ENCODE peak calls at places on chromosomes 5 and 9, in ten cellular contexts. A, U, E, C, G, M, L, N, H and I are unnamed samples.

GRCh38 chr5:4028384-4028783 is 432.8 kb downstream of the IRX1 start:
- DNase-seq in A (no peak), U (no peak), E (no peak), C (no peak), G (no peak), M (no peak), L (no peak), N (no peak), H (no peak), I (no peak)

GRCh38 chr9:124602204-124602603 is 95.0 kb upstream of the NR5A1 start:
- DNase-seq in A (no peak), U (peak; percentile 7), E (no peak), C (peak; percentile 58), G (no peak), M (no peak), L (peak; percentile 40), N (no peak), H (no peak), I (no peak)

GRCh38 chr5:137448868-137449267 is 50.3 kb downstream of the SPOCK1 start:
- DNase-seq in A (no peak), U (no peak), E (no peak), C (no peak), G (no peak), M (no peak), L (no peak), N (no peak), H (no peak), I (no peak)

GRCh38 chr5:88675758-88676636 is 207.0 kb downstream of the MEF2C start:
- DNase-seq in A (peak; percentile 50), U (peak; percentile 37), E (peak; percentile 96), C (no peak), G (no peak), M (no peak), L (no peak), N (peak; percentile 34), H (no peak), I (peak; percentile 18)

GRCh38 chr5:175464414-175465233 is 13.7 kb upstream of the SFXN1 start:
- DNase-seq in A (peak; percentile 67), U (peak; percentile 55), E (no peak), C (peak; percentile 40), G (peak; percentile 51), M (no peak), L (no peak), N (peak; percentile 41), H (peak; percentile 63), I (no peak)

GRCh38 chr9:95495529-95495928 is 21.2 kb downstream of the PTCH1 start:
- DNase-seq in A (no peak), U (no peak), E (no peak), C (no peak), G (no peak), M (no peak), L (no peak), N (no peak), H (no peak), I (no peak)

GRCh38 chr9:15160673-15161072 is 146.3 kb downstream of the TTC39B start:
- DNase-seq in A (no peak), U (peak; percentile 48), E (peak; percentile 33), C (no peak), G (no peak), M (peak; percentile 3), L (no peak), N (no peak), H (no peak), I (no peak)

GRCh38 chr5:54807421-54807820 is 178.0 kb downstream of the ESM1 start:
- DNase-seq in A (peak; percentile 4), U (peak; percentile 86), E (peak; percentile 77), C (peak; percentile 57), G (no peak), M (no peak), L (no peak), N (no peak), H (no peak), I (peak; percentile 77)

GRCh38 chr5:102958481-102959011 is 161.4 kb downstream of the GIN1 start:
- DNase-seq in A (no peak), U (peak; percentile 74), E (peak; percentile 77), C (peak; percentile 16), G (no peak), M (no peak), L (no peak), N (peak; percentile 45), H (no peak), I (peak; percentile 42)

GRCh38 chr5:142716963-142717362 is 31.1 kb upstream of the FGF1 start:
- DNase-seq in A (peak; percentile 46), U (peak; percentile 62), E (peak; percentile 59), C (peak; percentile 66), G (peak; percentile 52), M (no peak), L (peak; percentile 52), N (peak; percentile 47), H (peak; percentile 63), I (peak; percentile 53)

GRCh38 chr5:10858307-10858706 is 97.3 kb upstream of the DAP start:
- DNase-seq in A (no peak), U (no peak), E (no peak), C (no peak), G (no peak), M (no peak), L (no peak), N (no peak), H (no peak), I (no peak)

GRCh38 chr5:10854526-10855277 is 93.7 kb upstream of the DAP start:
- DNase-seq in A (no peak), U (no peak), E (no peak), C (peak; percentile 5), G (no peak), M (no peak), L (peak; percentile 48), N (no peak), H (peak; percentile 85), I (peak; percentile 70)

GRCh38 chr5:10857333-10857723 is 96.3 kb upstream of the DAP start:
- DNase-seq in A (no peak), U (no peak), E (no peak), C (no peak), G (no peak), M (no peak), L (no peak), N (no peak), H (no peak), I (no peak)

GRCh38 chr5:10856071-10856470 is 95.0 kb upstream of the DAP start:
- DNase-seq in A (no peak), U (no peak), E (no peak), C (no peak), G (no peak), M (no peak), L (no peak), N (no peak), H (no peak), I (no peak)

DNA sequence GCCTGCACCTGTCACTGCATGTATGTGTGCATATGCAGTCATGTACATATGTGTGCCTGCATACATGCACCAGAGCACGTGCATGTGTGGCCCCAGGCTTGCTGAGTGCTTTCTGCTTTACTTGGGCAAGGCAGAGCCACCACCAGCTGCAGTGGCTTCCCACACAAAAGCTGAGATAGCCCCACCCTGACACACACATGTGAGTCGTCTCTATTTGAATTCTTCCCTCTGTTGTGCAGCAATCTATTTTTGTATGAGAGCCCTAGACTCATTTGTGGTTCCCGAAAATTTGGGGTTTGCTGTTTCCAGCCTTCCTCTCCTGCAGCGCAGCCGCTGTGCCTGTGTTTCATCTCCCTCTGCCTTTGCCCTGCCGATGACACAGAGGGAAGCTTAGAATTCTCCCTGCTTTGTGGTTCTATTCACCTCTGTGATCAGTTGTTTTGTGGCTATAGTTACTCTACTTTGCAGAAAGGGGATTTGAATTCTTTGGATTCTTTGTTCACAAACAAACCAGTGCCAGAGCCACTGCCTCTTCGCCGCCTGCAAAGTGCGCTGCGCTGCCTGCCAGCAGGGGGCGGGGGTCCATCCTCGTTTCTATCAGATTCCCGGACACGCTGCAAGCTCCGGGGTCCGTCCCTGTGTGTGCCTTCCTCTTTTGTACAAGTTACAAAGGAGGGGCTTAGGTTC is 95.8 kb upstream of the DAP start:
- DNase-seq in A (peak; percentile 28), U (peak; percentile 49), E (peak; percentile 82), C (peak; percentile 6), G (peak; percentile 42), M (no peak), L (no peak), N (no peak), H (peak; percentile 36), I (peak; percentile 86)
- TF ChIP-seq CTCF in A (peak; percentile 52), U (peak; percentile 88), E (peak; percentile 98), C (peak; percentile 78), G (peak; percentile 63), M (peak; percentile 95), L (no peak), N (peak; percentile 79), H (peak; percentile 29), I (peak; percentile 82)

GRCh38 chr9:68869020-68869419 is 144.9 kb downstream of the PRKACG start:
- DNase-seq in A (no peak), U (no peak), E (no peak), C (no peak), G (no peak), M (no peak), L (no peak), N (no peak), H (no peak), I (no peak)
- H3K4me3 ChIP-seq in A (no peak overlapping the region), U (no peak overlapping the region), E (no peak overlapping the region), C (no peak overlapping the region), G (no peak overlapping the region), M (no peak overlapping the region), L (no peak overlapping the region), N (no peak overlapping the region), H (no peak overlapping the region), I (no peak overlapping the region)

DNA sequence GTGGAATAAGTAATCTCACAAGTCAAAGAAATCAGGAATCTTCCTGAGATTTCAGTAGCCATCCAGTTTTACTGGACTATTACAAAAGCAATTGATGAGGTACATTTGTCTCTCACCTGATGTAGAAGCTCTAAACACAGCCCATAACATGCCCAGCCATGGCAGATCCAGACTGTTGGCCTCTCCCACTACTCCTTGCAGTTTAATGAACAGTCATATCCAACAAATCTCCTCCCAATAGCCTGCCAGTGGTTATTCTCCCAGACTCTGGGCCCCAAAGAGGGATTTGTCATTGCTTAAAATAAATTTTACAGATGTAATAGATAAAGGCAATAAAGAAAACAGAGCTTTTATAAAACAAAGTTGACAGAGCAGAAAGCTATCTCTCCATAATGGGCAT is 80.8 kb downstream of the ZNF608 start:
- DNase-seq in A (no peak), U (no peak), E (no peak), C (no peak), G (no peak), M (no peak), L (no peak), N (no peak), H (no peak), I (no peak)
- TF ChIP-seq CTCF in A (no peak), U (no peak), E (no peak), C (no peak), G (no peak), M (no peak), L (no peak), N (no peak), H (no peak), I (no peak)

DNA sequence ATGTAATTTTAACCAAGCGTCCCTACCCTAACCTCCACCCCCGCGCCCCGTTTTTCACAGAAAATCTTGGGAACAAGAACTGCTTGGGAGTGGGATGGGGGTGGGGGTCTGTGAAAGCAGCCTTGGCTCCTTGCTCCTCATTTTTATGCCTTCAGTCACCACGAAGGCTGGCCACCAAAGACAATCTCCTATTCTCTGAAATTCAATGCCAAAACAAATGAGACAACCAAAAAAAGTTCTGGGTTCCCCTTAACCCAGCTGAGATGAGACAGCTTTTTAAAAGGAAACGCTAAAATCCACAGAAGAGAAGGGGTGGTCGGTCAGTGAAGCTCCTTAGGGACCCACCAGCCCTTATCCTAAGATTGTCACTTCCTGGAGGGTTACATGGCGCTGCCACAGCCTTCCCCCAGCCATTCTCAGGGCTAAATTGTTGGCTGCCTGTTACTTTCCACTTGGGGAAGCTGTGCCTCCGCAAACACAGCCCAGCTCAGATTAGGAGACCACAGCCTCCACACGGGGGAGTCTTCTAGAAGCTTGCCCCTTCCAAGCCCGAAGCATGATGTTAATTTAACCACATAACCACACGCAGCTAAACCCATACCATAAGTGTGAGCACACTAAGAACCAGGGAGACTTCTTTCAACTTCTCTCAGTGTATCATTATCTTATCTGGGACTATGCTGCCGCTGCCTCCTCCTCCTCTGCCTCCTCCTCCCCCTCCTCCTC is 136.3 kb downstream of the FOXD1 start:
- DNase-seq in A (no peak), U (peak; percentile 81), E (peak; percentile 97), C (no peak), G (no peak), M (peak; percentile 88), L (no peak), N (no peak), H (peak; percentile 31), I (peak; percentile 95)
- H3K4me3 ChIP-seq in A (no peak overlapping the region), U (no peak overlapping the region), E (no peak overlapping the region), C (no peak overlapping the region), G (no peak overlapping the region), M (no peak overlapping the region), L (no peak overlapping the region), N (no peak overlapping the region), H (no peak overlapping the region), I (no peak overlapping the region)